ENCODE peak calls at places on chromosomes 16 and 17, in four cellular contexts. One of them, this sample, is unnamed.

GRCh38 chr17:77877019-77877418 is 81.5 kb upstream of the TNRC6C start:
- DNase-seq in NCI-H2171 treated with DMSO at 0.1 percent for 48 hours: no peak
- DNase-seq in COR-L47: no peak
- DNase-seq in foreskin keratinocyte: no peak
- DNase-seq in this sample: no peak

GRCh38 chr17:65554568-65555223 is 6.8 kb downstream of the AXIN2 start:
- DNase-seq in NCI-H2171 treated with DMSO at 0.1 percent for 48 hours: no peak
- DNase-seq in COR-L47: no peak
- DNase-seq in foreskin keratinocyte: no peak
- DNase-seq in this sample: peak

GRCh38 chr17:12567077-12568053 is 98.3 kb upstream of the MYOCD start:
- DNase-seq in NCI-H2171 treated with DMSO at 0.1 percent for 48 hours: no peak
- DNase-seq in COR-L47: no peak
- DNase-seq in foreskin keratinocyte: no peak
- DNase-seq in this sample: no peak

GRCh38 chr16:46731691-46732555 is 16.2 kb downstream of the MYLK3 start:
- DNase-seq in NCI-H2171 treated with DMSO at 0.1 percent for 48 hours: no peak
- DNase-seq in COR-L47: no peak
- DNase-seq in foreskin keratinocyte: no peak
- DNase-seq in this sample: no peak

GRCh38 chr16:728131-728889 is 1.4 kb downstream of the HAGHL start:
- DNase-seq in NCI-H2171 treated with DMSO at 0.1 percent for 48 hours: peak
- DNase-seq in COR-L47: peak
- DNase-seq in foreskin keratinocyte: peak
- DNase-seq in this sample: peak

GRCh38 chr16:19522369-19523159 is 666 bp upstream of the GDE1 start:
- DNase-seq in NCI-H2171 treated with DMSO at 0.1 percent for 48 hours: peak
- DNase-seq in COR-L47: no peak
- DNase-seq in foreskin keratinocyte: no peak
- DNase-seq in this sample: no peak

GRCh38 chr17:38982858-38983746 is 15.9 kb upstream of the FBXO47 start:
- DNase-seq in NCI-H2171 treated with DMSO at 0.1 percent for 48 hours: peak
- DNase-seq in COR-L47: peak
- DNase-seq in foreskin keratinocyte: peak
- DNase-seq in this sample: peak

GRCh38 chr17:8894189-8894611 is 26.7 kb upstream of the PIK3R6 start:
- DNase-seq in NCI-H2171 treated with DMSO at 0.1 percent for 48 hours: no peak
- DNase-seq in COR-L47: no peak
- DNase-seq in foreskin keratinocyte: no peak
- DNase-seq in this sample: no peak

GRCh38 chr17:55427587-55427882 is 5.9 kb upstream of the MMD start:
- DNase-seq in NCI-H2171 treated with DMSO at 0.1 percent for 48 hours: no peak
- DNase-seq in COR-L47: no peak
- DNase-seq in foreskin keratinocyte: no peak
- DNase-seq in this sample: no peak

GRCh38 chr16:75053791-75054555 is 55.1 kb downstream of the ZNRF1 start:
- DNase-seq in NCI-H2171 treated with DMSO at 0.1 percent for 48 hours: peak
- DNase-seq in COR-L47: peak
- DNase-seq in foreskin keratinocyte: no peak
- DNase-seq in this sample: peak

GRCh38 chr17:44536090-44536960 is 21.0 kb upstream of the FZD2 start:
- DNase-seq in NCI-H2171 treated with DMSO at 0.1 percent for 48 hours: no peak
- DNase-seq in COR-L47: no peak
- DNase-seq in foreskin keratinocyte: no peak
- DNase-seq in this sample: no peak

GRCh38 chr16:3949946-3950342 is 69.4 kb upstream of the CREBBP start:
- DNase-seq in NCI-H2171 treated with DMSO at 0.1 percent for 48 hours: no peak
- DNase-seq in COR-L47: no peak
- DNase-seq in foreskin keratinocyte: no peak
- DNase-seq in this sample: no peak

GRCh38 chr17:62653002-62653830 is 25.7 kb downstream of the MRC2 start:
- DNase-seq in NCI-H2171 treated with DMSO at 0.1 percent for 48 hours: peak
- DNase-seq in COR-L47: peak
- DNase-seq in foreskin keratinocyte: no peak
- DNase-seq in this sample: peak

GRCh38 chr16:13919330-13919682 is 648 bp upstream of the ERCC4 start:
- DNase-seq in NCI-H2171 treated with DMSO at 0.1 percent for 48 hours: peak
- DNase-seq in COR-L47: no peak
- DNase-seq in foreskin keratinocyte: no peak
- DNase-seq in this sample: peak

GRCh38 chr17:31680126-31680525 is 178.9 kb downstream of the COPRS start:
- DNase-seq in NCI-H2171 treated with DMSO at 0.1 percent for 48 hours: no peak
- DNase-seq in COR-L47: no peak
- DNase-seq in foreskin keratinocyte: no peak
- DNase-seq in this sample: no peak

GRCh38 chr17:27669136-27669535 is 38.1 kb downstream of the LGALS9 start:
- DNase-seq in NCI-H2171 treated with DMSO at 0.1 percent for 48 hours: no peak
- DNase-seq in COR-L47: no peak
- DNase-seq in foreskin keratinocyte: no peak
- DNase-seq in this sample: no peak